ENCODE peak calls at places on chromosomes 6 and 20, in four cellular contexts. E is H1, G is K562, I is SK-N-SH. M is an unnamed sample.

GRCh38 chr6:2378891-2379652 is 133.7 kb upstream of the GMDS start:
- DNase-seq in E (no peak), G (no peak), I (no peak), M (no peak)

GRCh38 chr6:113570176-113570575 is 287.0 kb upstream of the MARCKS start:
- DNase-seq in E (no peak), G (no peak), I (no peak), M (no peak)

GRCh38 chr20:39112196-39112743 is 150.1 kb downstream of the DHX35 start:
- DNase-seq in E (peak; percentile 73), G (peak; percentile 69), I (peak; percentile 91), M (peak; percentile 69)

GRCh38 chr6:40932366-40932765 is 106.7 kb downstream of the UNC5CL start:
- DNase-seq in E (no peak), G (no peak), I (no peak), M (no peak)

GRCh38 chr6:36834576-36835293 is 4.5 kb downstream of the CPNE5 start:
- DNase-seq in E (peak; percentile 61), G (peak; percentile 43), I (peak; percentile 51), M (peak; percentile 36)

GRCh38 chr20:4305091-4305490 is 289.7 kb upstream of the RNF24 start:
- DNase-seq in E (peak; percentile 19), G (no peak), I (no peak), M (no peak)

GRCh38 chr6:87742106-87742505 is 40.1 kb upstream of the AKIRIN2 start:
- DNase-seq in E (no peak), G (no peak), I (no peak), M (no peak)

GRCh38 chr20:57876163-57876562 is 166.3 kb upstream of the PMEPA1 start:
- DNase-seq in E (no peak), G (no peak), I (no peak), M (no peak)

GRCh38 chr6:43742931-43743632 is 26.9 kb upstream of the VEGFA start:
- DNase-seq in E (peak; percentile 41), G (no peak), I (peak; percentile 3), M (no peak)

GRCh38 chr6:22141271-22141745 is 155.5 kb downstream of the PRL start:
- DNase-seq in E (no peak), G (no peak), I (no peak), M (no peak)

GRCh38 chr6:154653853-154654252 is 79.4 kb upstream of the SCAF8 start:
- DNase-seq in E (no peak), G (no peak), I (no peak), M (no peak)

GRCh38 chr6:41092421-41093140 is 19.8 kb downstream of the NFYA start:
- DNase-seq in E (no peak), G (peak; percentile 23), I (peak; percentile 36), M (no peak)

GRCh38 chr20:50655325-50655880 is 35.9 kb downstream of the RIPOR3 start:
- DNase-seq in E (no peak), G (no peak), I (peak; percentile 64), M (no peak)

GRCh38 chr6:36615018-36615761 is 21.0 kb downstream of the SRSF3 start:
- DNase-seq in E (no peak), G (peak; percentile 65), I (peak; percentile 49), M (peak; percentile 33)

GRCh38 chr6:4420160-4420865 is 284.9 kb upstream of the ECI2 start:
- DNase-seq in E (no peak), G (no peak), I (no peak), M (no peak)

GRCh38 chr6:4413073-4413472 is 277.7 kb upstream of the ECI2 start:
- DNase-seq in E (no peak), G (no peak), I (no peak), M (no peak)

GRCh38 chr6:4412488-4412887 is 277.1 kb upstream of the ECI2 start:
- DNase-seq in E (no peak), G (no peak), I (no peak), M (no peak)

GRCh38 chr6:4415549-4415948 is 280.2 kb upstream of the ECI2 start:
- DNase-seq in E (no peak), G (no peak), I (no peak), M (no peak)
- TF ChIP-seq TEAD4 in E (no peak), G (no peak), I (no peak), M (no peak)

GRCh38 chr6:157561037-157561790 is 180.2 kb downstream of the ZDHHC14 start:
- DNase-seq in E (no peak), G (no peak), I (no peak), M (no peak)
- TF ChIP-seq TEAD4 in E (no peak), G (no peak), I (no peak), M (no peak)

GRCh38 chr6:99588618-99589289 is 17.9 kb upstream of the PRDM13 start:
- DNase-seq in E (peak; percentile 84), G (no peak), I (peak; percentile 74), M (peak; percentile 88)
- TF ChIP-seq TEAD4 in E (peak; percentile 12), G (no peak), I (no peak), M (no peak)

DNA sequence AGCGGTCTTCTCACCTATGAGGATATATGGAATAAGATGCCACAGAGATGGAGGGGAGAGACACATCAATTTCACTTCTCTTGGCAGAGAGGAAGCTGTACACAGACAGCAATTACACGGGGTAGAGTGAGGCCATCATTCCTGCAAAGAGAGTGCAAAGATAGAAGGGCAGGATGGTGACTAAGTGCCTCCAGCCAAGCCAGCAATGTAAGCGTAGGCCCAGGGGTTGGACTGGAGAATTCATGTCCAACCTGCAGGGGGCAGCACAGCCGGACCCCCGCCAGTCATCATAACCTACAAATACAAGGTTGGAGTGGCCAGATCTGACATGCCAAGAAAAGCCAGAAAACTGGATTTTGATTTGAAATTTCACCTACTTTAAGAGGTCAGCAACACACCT is 56.3 kb downstream of the NRN1 start:
- DNase-seq in E (peak; percentile 73), G (peak; percentile 56), I (peak; percentile 34), M (peak; percentile 66)
- TF ChIP-seq TEAD4 in E (no peak), G (no peak), I (no peak), M (no peak)

DNA sequence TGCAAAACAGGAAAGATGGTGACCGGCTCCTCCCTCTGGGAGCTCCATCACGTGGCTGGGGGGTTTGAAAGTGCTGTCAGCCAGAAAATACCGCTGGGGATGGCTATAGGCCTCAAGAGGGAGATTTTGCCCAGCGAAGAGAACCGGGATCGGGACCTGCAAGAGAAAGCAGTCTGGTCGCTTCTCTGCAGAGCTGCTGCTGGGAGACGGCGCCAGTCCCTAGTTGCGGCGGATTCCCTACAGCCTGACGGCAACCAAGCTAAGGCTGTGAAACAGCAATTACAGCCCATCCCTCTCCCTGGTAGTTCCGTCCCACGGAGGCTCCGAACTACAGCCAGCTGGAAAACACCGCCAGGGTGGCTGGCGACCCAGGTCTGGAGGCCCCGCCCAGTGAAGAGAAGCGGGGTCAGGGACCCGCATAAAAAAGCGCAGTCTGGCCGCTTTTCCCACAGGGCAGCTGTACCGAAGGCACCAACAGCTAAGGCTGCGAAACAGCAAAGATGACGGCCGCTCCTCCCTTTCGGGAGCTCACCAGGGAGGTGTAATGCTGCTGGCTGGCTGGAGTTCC is 238.1 kb upstream of the IRAK1BP1 start:
- DNase-seq in E (peak; percentile 49), G (no peak), I (peak; percentile 9), M (peak; percentile 56)
- TF ChIP-seq TEAD4 in E (no peak), G (no peak), I (no peak), M (no peak)

DNA sequence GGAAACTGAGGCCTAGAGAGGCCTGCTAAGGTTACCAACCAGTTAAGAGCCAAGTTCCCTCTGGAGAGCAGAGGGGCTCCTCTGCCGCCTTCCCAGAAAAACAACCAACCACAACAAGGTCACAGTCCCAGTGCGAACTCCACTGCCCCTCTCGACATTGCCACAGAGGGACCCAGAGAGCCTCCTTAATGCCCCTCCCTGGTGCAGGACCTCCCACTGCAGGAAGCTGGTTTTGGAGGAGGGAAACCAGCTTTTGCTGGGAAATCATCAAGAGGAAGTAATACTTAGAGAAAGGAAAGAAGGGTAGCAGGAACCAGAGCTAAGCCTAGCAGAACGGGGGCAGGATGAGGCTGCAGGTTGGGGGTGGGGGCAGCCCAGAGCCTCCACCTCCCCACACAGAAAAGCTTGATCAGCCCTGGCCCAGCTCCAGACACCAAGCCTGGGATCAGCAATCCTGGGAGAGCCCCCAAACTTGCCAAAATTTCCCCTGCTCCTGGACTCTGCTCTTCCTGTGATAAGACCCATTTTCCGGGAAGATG is 37.7 kb upstream of the SIRPA start:
- DNase-seq in E (no peak), G (no peak), I (no peak), M (no peak)
- TF ChIP-seq TEAD4 in E (no peak), G (no peak), I (no peak), M (no peak)

DNA sequence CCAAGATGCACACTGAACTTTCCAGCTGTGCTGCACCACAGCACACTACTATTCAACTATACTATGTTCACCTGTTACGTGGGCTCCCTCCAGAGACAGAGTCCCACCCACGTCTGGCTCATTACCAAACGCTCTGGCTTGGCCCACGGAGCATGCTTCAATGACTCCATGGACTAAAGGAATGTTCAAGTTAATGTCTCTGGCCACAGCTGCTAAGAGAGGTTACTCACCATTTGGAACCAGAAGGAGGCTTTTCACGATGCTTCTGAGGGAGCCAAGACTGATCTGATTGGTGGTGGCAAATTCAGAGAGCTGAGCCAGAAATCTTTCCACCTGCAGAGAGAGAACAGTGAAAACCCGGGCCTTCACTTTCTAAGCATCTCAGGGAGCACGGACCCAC is 15.6 kb downstream of the COMMD7 start:
- DNase-seq in E (no peak), G (no peak), I (no peak), M (no peak)
- TF ChIP-seq TEAD4 in E (no peak), G (no peak), I (no peak), M (no peak)

DNA sequence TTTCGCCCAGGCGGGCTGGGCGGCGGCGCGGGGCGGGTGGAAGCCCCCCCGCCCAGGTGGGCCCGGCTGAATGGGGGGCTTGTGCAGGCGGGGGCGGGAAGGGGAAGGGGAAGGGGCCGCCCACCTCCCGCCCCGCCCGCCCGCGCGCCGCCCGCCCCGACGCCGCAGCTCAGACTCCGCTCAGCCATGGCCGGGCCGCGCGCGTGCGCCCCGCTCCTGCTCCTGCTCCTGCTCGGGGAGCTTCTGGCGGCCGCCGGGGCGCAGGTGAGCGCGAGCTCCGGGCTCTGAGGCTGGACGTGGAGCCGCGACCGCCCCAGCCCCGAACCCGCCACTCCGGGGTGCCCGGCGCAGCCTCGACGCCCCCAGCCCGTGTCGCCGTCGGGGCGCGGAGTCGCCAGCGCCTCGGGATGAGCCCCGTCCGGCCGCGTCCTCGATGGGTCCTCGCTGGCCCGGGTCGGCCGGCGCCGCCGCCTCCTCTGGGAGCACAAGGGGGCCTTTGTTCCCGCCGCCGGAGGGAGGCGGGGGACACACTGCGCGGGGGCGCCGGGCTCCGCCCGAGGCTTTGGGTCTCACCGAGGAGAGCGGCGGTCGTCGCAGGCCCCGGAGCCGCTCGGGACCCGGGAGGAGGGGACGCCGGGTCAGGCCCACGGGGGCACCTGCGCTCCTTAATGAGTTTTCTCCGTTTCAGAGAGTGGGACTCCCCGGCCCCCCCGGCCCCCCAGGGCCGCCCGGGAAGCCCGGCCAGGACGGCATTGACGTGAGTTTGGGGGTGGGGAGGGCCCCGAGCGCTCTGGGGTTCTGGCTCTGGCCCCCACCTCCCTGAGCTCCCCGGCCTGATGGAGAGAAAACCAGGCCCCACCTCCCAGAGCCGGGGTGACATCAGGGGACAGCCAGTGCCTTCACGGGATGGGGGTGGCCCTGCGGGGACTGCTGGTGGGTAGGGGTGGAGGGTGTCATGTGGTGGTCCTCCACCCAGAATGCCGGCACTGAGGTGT is at the start of gene COL9A3:
- DNase-seq in E (peak; percentile 76), G (peak; percentile 59), I (peak; percentile 72), M (peak; percentile 50)
- TF ChIP-seq TEAD4 in E (no peak), G (no peak), I (no peak), M (no peak)